ENCODE peak calls at places on chromosomes 16 and 17, in seven cellular contexts. L is H54; D is neural progenitor cell; G is GM12891; U is activated CD4-positive, alpha-beta T cell treated with anti-CD3 and anti-CD28 coated beads, Interleukin-2, amount 50 U/mL, for 48 hours; S is astrocyte of the spinal cord; K is amniotic stem cell. M is an unnamed sample.
A peak's percentile ranks its signal among the peaks of the same experiment; 100 is the strongest.

GRCh38 chr16:30786115-30786935 is 680 bp downstream of the ZNF629 start:
- DNase-seq in D (peak; percentile 71), G (no peak), S (peak; percentile 56), U (peak; percentile 26), K (no peak), L (peak; percentile 91), M (no peak)

GRCh38 chr17:5254414-5254813 is 19.8 kb upstream of the SCIMP start:
- DNase-seq in K (no peak), S (no peak), D (no peak), G (no peak), L (no peak), U (no peak), M (no peak)

GRCh38 chr17:55720917-55721836 is 1.5 kb downstream of the TMEM100 start:
- DNase-seq in K (no peak), S (no peak), U (no peak), D (no peak), G (no peak), L (no peak), M (no peak)

GRCh38 chr17:48335858-48336500 is 94.0 kb downstream of the SKAP1 start:
- DNase-seq in K (peak; percentile 12), L (no peak), G (no peak), S (peak; percentile 88), D (peak; percentile 51), U (no peak), M (no peak)

GRCh38 chr17:73973881-73974409 is 229.5 kb upstream of the RPL38 start:
- DNase-seq in G (no peak), K (no peak), U (no peak), S (no peak), L (no peak), D (no peak), M (no peak)

GRCh38 chr17:80984749-80985148 is 6.9 kb upstream of the CHMP6 start:
- DNase-seq in G (no peak), K (peak; percentile 70), U (no peak), D (peak; percentile 74), L (peak; percentile 99), S (peak; percentile 88), M (no peak)

GRCh38 chr16:65024649-65025243 is 97.1 kb downstream of the CDH11 start:
- DNase-seq in D (no peak), L (no peak), K (no peak), G (no peak), U (no peak), S (peak; percentile 46), M (no peak)

GRCh38 chr17:8354196-8354595 is 14.6 kb downstream of the ODF4 start:
- DNase-seq in L (no peak), U (no peak), D (no peak), K (no peak), G (no peak), S (no peak), M (no peak)

GRCh38 chr16:13634921-13635320 is 285.0 kb upstream of the ERCC4 start:
- DNase-seq in G (no peak), U (no peak), K (no peak), S (no peak), L (no peak), D (no peak), M (no peak)

GRCh38 chr17:31527606-31528005 is 136.1 kb downstream of the RAB11FIP4 start:
- DNase-seq in U (no peak), L (no peak), K (peak; percentile 54), D (no peak), S (peak; percentile 19), G (no peak), M (no peak)

GRCh38 chr17:81381632-81382577 is 13.4 kb upstream of the BAHCC1 start:
- DNase-seq in S (no peak), K (no peak), U (no peak), G (no peak), D (no peak), L (no peak), M (no peak)

M was measured in heart right ventricle.